ENCODE peak calls at places on chromosome 16, in five cellular contexts. R is CD8-positive, alpha-beta T cell; B is AG04450; M is Panc1; G is tibial artery. V is an unnamed sample. For H3K27me3, the result is how much of the 10 kb centered on the place peaks cover.

GRCh38 chr16:19116711-19117449 is 3.1 kb downstream of the ITPRIPL2 start:
- DNase-seq in R (no peak), B (no peak), M (no peak), G (peak), V (no peak)

GRCh38 chr16:85863384-85863774 is 35.6 kb upstream of the IRF8 start:
- DNase-seq in R (no peak), B (no peak), M (no peak), G (peak), V (no peak)

GRCh38 chr16:49924078-49924477 is 68.2 kb upstream of the ZNF423 start:
- DNase-seq in R (no peak), B (no peak), M (no peak), G (peak), V (no peak)

GRCh38 chr16:25886598-25886997 is 194.8 kb downstream of the HS3ST4 start:
- DNase-seq in R (no peak), B (no peak), M (no peak), G (no peak), V (no peak)

GRCh38 chr16:78768723-78769122 is 669.3 kb downstream of the WWOX start:
- DNase-seq in R (no peak), B (no peak), M (no peak), G (no peak), V (no peak)

GRCh38 chr16:27444015-27444414 is 42.0 kb downstream of the IL21R start:
- DNase-seq in R (no peak), B (no peak), M (no peak), G (peak), V (no peak)

GRCh38 chr16:67431077-67431804 is at the start of gene HSD11B2:
- DNase-seq in R (no peak), B (no peak), M (no peak), G (peak), V (peak)

GRCh38 chr16:50273888-50274770 is 7.8 kb downstream of the ADCY7 start:
- DNase-seq in R (peak), B (no peak), M (no peak), G (peak), V (peak)

GRCh38 chr16:26830716-26831115 is 236.0 kb upstream of the C16orf82 start:
- DNase-seq in R (no peak), B (no peak), M (no peak), G (no peak), V (no peak)

GRCh38 chr16:30382398-30383015 is at the start of gene SEPTIN1:
- DNase-seq in R (peak), B (no peak), M (no peak), G (no peak), V (no peak)

GRCh38 chr16:79698341-79698753 is 97.8 kb upstream of the MAF start:
- DNase-seq in R (no peak), B (peak), M (no peak), G (no peak), V (no peak)

GRCh38 chr16:68096491-68096890 is 11.3 kb downstream of the NFATC3 start:
- DNase-seq in R (no peak), B (no peak), M (no peak), G (no peak), V (no peak)

DNA sequence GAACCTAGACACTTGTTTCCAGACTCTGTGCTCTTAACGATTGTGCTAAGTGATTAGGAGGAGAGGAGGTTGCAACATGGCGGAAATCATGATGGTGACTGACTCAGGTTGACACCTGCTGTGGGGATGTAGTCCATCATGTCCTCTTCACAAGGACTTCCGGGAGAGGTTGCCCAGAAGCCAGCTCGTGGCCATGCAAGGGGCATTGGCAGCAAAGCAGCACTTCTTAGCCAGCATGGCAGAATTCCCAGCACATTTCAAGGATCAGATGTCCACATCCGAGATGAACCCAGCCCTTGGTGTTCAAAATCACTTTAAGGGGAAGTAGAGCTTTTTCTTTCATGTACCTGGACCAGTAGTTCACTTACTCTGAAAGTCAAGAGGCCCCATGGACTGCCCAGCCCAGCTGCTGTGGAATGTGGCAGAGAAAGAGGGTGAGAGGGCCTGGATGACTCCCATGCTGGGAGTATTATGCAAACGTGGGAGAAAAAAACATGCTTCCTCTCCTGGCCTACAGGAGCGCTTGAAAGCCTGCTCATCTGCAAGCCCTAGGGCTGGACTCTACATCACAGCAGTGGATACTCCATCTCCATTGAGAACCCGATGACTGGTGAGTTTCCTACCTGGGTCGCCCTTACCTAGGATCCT is 65.5 kb downstream of the IRX6 start:
- DNase-seq in R (no peak), B (no peak), M (no peak), G (no peak), V (peak)
- H3K27me3 ChIP-seq in R (under half), B (under half), M (under half), G (under half), V (under half)

GRCh38 chr16:12398029-12398735 is 405.5 kb downstream of the CPPED1 start:
- DNase-seq in R (no peak), B (no peak), M (no peak), G (no peak), V (no peak)
- TF ChIP-seq CTCF in R (no peak), B (no peak), M (no peak), G (no peak), V (no peak)

DNA sequence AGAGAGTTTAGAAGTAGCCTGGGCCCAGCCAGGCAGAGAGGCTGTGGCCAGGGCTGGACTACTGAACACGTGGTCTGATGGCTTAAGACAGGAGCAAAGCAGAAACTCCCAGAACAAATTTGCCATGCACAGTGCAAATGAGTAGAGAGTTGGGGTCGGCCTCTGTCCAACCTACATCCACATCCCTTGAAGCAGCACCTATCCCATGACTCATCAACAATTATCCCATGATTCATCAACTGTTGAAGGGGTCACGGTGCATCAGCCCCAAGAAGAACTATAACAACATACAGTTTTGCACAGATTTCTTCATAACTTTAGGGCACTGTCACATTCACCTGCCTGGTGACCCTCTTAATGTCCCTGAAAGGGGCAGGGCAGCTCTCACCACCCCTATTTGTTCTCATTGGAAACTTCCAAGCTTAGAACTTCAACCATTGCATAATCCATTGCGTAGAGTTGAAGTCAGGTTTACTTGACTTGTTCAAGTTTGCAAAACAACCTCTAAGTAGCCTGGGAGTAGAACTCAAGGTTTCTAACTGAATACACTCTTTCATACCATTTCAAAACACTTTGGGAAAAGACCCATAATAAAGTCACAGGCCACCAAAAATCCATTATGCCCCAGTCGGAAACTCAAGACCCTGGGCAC is 235.2 kb upstream of the CDH5 start:
- DNase-seq in R (no peak), B (no peak), M (no peak), G (no peak), V (no peak)
- H3K27me3 ChIP-seq in R (under half), B (under half), M (under half), G (under half), V (under half)

GRCh38 chr16:71288890-71289731 is at the start of gene CMTR2:
- DNase-seq in R (peak), B (peak), M (peak), G (peak), V (peak)
- TF ChIP-seq CTCF in R (no peak), B (no peak), M (no peak), G (no peak), V (no peak)

GRCh38 chr16:87057951-87058560 is 259.1 kb downstream of the C16orf95 start:
- DNase-seq in R (no peak), B (no peak), M (no peak), G (peak), V (no peak)

GRCh38 chr16:87056551-87056950 is 260.6 kb downstream of the C16orf95 start:
- DNase-seq in R (no peak), B (no peak), M (no peak), G (peak), V (no peak)

GRCh38 chr16:87060026-87060986 is 256.9 kb downstream of the C16orf95 start:
- DNase-seq in R (no peak), B (peak), M (no peak), G (peak), V (no peak)

GRCh38 chr16:87057291-87057881 is 259.8 kb downstream of the C16orf95 start:
- DNase-seq in R (no peak), B (no peak), M (no peak), G (peak), V (no peak)

DNA sequence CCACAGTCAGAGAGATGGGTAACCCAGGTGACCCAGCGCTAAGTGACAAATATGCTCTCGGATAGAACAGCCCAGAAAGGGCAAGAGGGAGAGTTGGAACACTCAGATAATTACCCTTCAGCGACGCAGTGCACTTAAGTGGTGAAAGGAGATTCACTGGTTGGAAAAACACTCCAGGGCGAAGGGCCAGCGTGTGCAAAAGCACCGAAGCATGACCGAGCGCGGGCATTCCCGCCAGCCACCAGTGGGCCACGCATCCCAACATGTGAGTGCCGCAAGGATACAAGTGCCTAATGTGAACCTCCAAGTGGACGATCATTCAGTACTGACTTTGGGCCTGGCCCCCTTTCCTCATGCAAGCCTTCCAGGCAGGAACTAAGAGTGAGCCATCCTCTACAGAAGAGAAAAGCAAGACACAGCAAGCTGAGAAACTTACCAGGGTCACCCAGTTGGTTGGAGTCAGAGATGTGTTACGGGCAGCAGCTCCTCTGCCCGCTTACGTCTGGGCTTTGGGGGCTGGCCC is 258.4 kb downstream of the C16orf95 start:
- DNase-seq in R (no peak), B (no peak), M (no peak), G (no peak), V (no peak)
- H3K27me3 ChIP-seq in R (under half), B (under half), M (under half), G (under half), V (under half)

DNA sequence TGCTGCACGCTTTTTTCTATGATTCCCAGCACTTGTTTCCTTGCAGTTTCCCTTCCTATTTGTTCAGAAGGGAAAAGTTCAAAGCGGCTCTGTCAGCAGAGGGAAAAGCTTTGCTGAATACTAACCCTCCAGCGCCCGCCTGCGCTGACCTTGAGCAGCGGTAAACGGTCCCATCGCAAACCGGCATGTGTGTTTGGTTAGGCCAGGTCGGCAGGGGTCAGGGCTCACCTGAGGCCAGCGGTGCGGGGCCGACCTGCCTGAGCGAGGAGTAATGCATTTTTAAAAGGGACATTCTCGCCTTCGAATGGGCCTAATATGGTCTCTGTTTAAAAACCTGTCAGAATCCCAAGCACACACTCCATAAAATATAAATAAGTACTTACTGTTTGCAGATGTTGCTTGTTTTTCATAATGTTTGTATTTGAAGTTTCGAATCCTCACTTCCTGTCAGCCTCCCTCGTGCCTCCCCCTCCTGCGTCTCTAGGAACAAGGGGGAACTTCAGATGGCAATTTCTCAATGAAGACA is 110.1 kb downstream of the IRX3 start:
- DNase-seq in R (no peak), B (no peak), M (no peak), G (no peak), V (no peak)
- TF ChIP-seq CTCF in R (no peak), B (no peak), M (no peak), G (no peak), V (no peak)

GRCh38 chr16:56729736-56730662 is at the start of gene NUP93:
- DNase-seq in R (peak), B (peak), M (no peak), G (peak), V (peak)
- H3K27me3 ChIP-seq in R (under half), B (under half), M (under half), G (under half), V (under half)

GRCh38 chr16:82071421-82071820 is 36.4 kb downstream of the HSD17B2 start:
- DNase-seq in R (no peak), B (no peak), M (no peak), G (no peak), V (no peak)
- TF ChIP-seq CTCF in R (no peak), B (no peak), M (no peak), G (no peak), V (no peak)

DNA sequence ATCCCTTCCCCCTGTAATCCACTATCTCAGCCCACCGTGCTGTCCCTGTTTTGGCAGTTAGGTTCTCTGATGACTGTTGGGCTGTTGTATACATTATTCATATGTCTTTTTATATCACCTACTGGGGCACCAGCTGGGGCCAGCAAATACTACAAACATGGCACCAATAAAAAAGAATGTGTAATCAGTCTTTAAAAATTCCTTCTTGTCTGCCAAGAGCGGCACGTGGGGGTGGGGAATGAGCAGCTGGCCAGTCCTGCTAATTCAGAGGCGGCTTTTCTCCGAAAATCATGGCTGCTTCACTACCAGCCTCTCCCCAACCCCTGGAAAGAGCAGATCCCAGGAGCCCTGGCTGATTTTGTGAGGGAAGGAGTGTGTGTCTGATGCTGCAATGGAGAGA is 77.7 kb upstream of the EEF2KMT start:
- DNase-seq in R (no peak), B (no peak), M (no peak), G (no peak), V (no peak)
- H3K27me3 ChIP-seq in R (under half), B (under half), M (under half), G (under half), V (under half)

GRCh38 chr16:77636615-77637014 is 85.7 kb upstream of the NUDT7 start:
- DNase-seq in R (no peak), B (no peak), M (no peak), G (no peak), V (no peak)

DNA sequence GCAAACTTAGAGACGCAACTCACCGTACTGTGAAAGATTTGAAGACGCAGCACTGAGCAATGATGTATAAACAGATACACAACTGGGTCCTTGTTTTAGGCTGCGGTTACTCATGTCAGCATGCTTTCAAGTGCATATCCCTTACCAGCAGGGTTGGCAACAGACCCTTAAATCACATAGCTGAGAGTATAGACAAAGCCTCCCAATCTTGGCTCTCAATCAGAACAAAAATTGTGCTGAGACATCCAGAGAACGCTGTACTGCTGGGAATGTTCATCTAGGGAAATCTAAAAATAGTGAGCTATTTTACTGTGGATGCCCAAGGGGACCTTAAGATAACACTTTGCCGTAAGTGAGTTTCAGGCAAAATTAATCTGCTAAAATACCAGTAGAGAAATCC is 84.4 kb upstream of the NUDT7 start:
- DNase-seq in R (no peak), B (no peak), M (no peak), G (no peak), V (no peak)
- TF ChIP-seq CTCF in R (no peak), B (no peak), M (no peak), G (no peak), V (no peak)